ENCODE peak calls at places on chromosomes 11 and 22, in six cellular contexts. K, U, L, M, I and N are unnamed samples.

GRCh38 chr22:23278883-23279675 is 98.8 kb downstream of the BCR start:
- DNase-seq in U (peak; percentile 38), L (no peak), M (no peak), I (no peak), K (no peak), N (no peak)

GRCh38 chr22:47043835-47044721 is 281.6 kb downstream of the TBC1D22A start:
- DNase-seq in U (no peak), L (no peak), I (peak; percentile 72), M (no peak), K (peak; percentile 75), N (peak; percentile 4)

GRCh38 chr11:103091441-103091809 is 535 bp downstream of the DCUN1D5 start:
- DNase-seq in K (peak; percentile 64), I (peak; percentile 80), L (no peak), M (peak; percentile 72), U (peak; percentile 24), N (no peak)

GRCh38 chr11:56700242-56700918 is 1.5 kb downstream of the OR9G1 start:
- DNase-seq in M (no peak), U (no peak), I (no peak), L (no peak), K (no peak), N (no peak)

GRCh38 chr11:117912497-117912896 is 16.7 kb downstream of the TMPRSS13 start:
- DNase-seq in I (no peak), M (no peak), K (no peak), U (no peak), L (no peak), N (no peak)

GRCh38 chr22:30127749-30128166 is 47.5 kb downstream of the HORMAD2 start:
- DNase-seq in K (no peak), L (no peak), U (no peak), M (no peak), I (no peak), N (peak; percentile 29)

GRCh38 chr11:83042966-83043711 is 28.6 kb downstream of the RAB30 start:
- DNase-seq in K (peak; percentile 15), U (no peak), L (no peak), I (no peak), M (no peak), N (no peak)

GRCh38 chr11:19723572-19724342 is 11.1 kb downstream of the NAV2 start:
- DNase-seq in M (no peak), U (no peak), K (peak; percentile 36), L (peak; percentile 44), I (peak; percentile 79), N (no peak)

GRCh38 chr11:3942956-3943497 is 87.6 kb downstream of the STIM1 start:
- DNase-seq in K (peak; percentile 65), M (no peak), L (no peak), I (no peak), U (no peak), N (no peak)

GRCh38 chr11:12770966-12771597 is 96.9 kb downstream of the TEAD1 start:
- DNase-seq in K (no peak), L (no peak), U (no peak), M (no peak), I (no peak), N (no peak)

GRCh38 chr11:12769834-12770345 is 95.7 kb downstream of the TEAD1 start:
- DNase-seq in L (no peak), M (no peak), U (no peak), K (peak; percentile 71), I (no peak), N (peak; percentile 15)

GRCh38 chr11:12768731-12769673 is 94.8 kb downstream of the TEAD1 start:
- DNase-seq in U (no peak), M (no peak), I (no peak), K (no peak), L (no peak), N (no peak)

GRCh38 chr11:12771875-12772274 is 97.7 kb downstream of the TEAD1 start:
- DNase-seq in M (no peak), K (no peak), I (no peak), L (no peak), U (no peak), N (no peak)

GRCh38 chr11:12770435-12770834 is 96.2 kb downstream of the TEAD1 start:
- DNase-seq in K (no peak), L (no peak), U (no peak), M (no peak), I (no peak), N (no peak)
- H3K27ac ChIP-seq in K (peak overlapping the region; percentile 75), L (no peak overlapping the region), U (no peak overlapping the region), M (no peak overlapping the region), I (no peak overlapping the region), N (peak overlapping the region; percentile 32)

DNA sequence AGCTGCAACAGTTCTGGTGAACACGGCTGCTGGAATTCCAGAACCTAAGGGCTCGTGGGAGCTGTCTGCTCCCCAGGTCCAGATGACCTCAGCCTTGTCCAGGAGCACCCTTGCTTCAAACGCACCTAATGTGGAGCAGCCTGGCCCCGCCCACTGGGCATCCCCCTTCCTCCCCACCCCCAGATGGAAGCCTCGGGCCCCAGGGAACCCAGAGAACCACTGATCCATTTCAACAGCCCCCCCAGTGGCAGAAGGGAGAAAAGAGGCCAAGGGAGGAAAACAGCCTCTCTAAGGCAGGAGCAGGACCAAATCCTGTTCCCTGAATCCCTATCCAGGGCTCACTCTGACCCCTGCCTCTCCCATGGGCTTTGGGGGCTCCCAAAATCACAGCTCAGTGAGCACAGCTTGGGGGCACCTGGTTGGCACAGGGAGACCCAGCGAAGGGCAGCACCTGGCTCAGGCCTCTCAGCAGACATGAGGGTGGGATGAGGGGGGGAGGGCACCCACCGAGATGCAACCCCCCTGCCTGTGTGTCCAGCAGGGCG is 1.2 kb downstream of the CYTH4 start:
- DNase-seq in L (no peak), M (peak; percentile 56), I (no peak), K (no peak), U (no peak), N (no peak)
- H3K4me3 ChIP-seq in L (peak overlapping the region; percentile 67), M (peak overlapping the region; percentile 80), I (no peak overlapping the region), K (no peak overlapping the region), U (peak overlapping the region; percentile 33), N (no peak overlapping the region)

GRCh38 chr22:20951151-20951931 is 15.7 kb upstream of the AIFM3 start:
- DNase-seq in U (no peak), I (no peak), K (no peak), M (no peak), L (no peak), N (no peak)
- H3K27ac ChIP-seq in U (no peak overlapping the region), I (no peak overlapping the region), K (peak overlapping the region; percentile 82), M (no peak overlapping the region), L (no peak overlapping the region), N (no peak overlapping the region)

GRCh38 chr11:95700471-95700817 is 89.1 kb downstream of the FAM76B start:
- DNase-seq in K (no peak), M (no peak), U (no peak), I (no peak), L (no peak), N (no peak)
- H3K4me3 ChIP-seq in K (no peak overlapping the region), M (no peak overlapping the region), U (no peak overlapping the region), I (no peak overlapping the region), L (no peak overlapping the region), N (no peak overlapping the region)